ENCODE peak calls at places on chromosomes 4 and X, in seven cellular contexts. M, E, K, P, Y, X and V are unnamed samples.

GRCh38 chr4:39699676-39700409 is 1.9 kb downstream of the UBE2K start:
- ATAC-seq in E (no peak), Y (no peak), P (no peak), X (no peak), K (no peak), M (no peak), V (no peak)

GRCh38 chr4:165326831-165327210 is 648 bp upstream of the MSMO1 start:
- ATAC-seq in P (peak), Y (peak), X (peak), K (no peak), M (peak), E (peak), V (no peak)

GRCh38 chrX:71118985-71119535 is 664 bp downstream of the MED12 start:
- ATAC-seq in K (peak), E (peak), Y (peak), M (peak), P (no peak), X (peak), V (no peak)

GRCh38 chr4:73750730-73751129 is 10.4 kb downstream of the CXCL8 start:
- ATAC-seq in K (no peak), M (no peak), X (no peak), E (no peak), Y (no peak), P (no peak), V (no peak)

GRCh38 chr4:61540944-61541343 is 340.8 kb downstream of the ADGRL3 start:
- ATAC-seq in K (no peak), Y (no peak), E (no peak), P (no peak), M (no peak), X (no peak), V (no peak)

GRCh38 chr4:101284546-101284945 is 62.8 kb downstream of the PPP3CA start:
- ATAC-seq in Y (peak), E (peak), P (peak), X (peak), K (peak), M (no peak), V (no peak)

GRCh38 chrX:154652311-154653047 is 900 bp downstream of the CTAG2 start:
- ATAC-seq in X (no peak), M (no peak), K (no peak), Y (no peak), P (no peak), E (no peak), V (no peak)

GRCh38 chr4:7464259-7464655 is 29.5 kb upstream of the PSAPL1 start:
- ATAC-seq in X (no peak), Y (no peak), P (no peak), E (no peak), K (no peak), M (no peak), V (no peak)

GRCh38 chr4:156293657-156294297 is 340.1 kb upstream of the CTSO start:
- ATAC-seq in K (no peak), M (peak), Y (no peak), E (no peak), P (no peak), X (no peak), V (no peak)

GRCh38 chr4:10608501-10609219 is 75.9 kb downstream of the CLNK start:
- ATAC-seq in E (no peak), Y (no peak), P (no peak), X (no peak), M (no peak), K (no peak), V (no peak)

GRCh38 chr4:180455226-180455625 is 1788.0 kb upstream of the TENM3 start:
- ATAC-seq in Y (no peak), K (no peak), X (no peak), P (no peak), E (no peak), M (no peak), V (no peak)

DNA sequence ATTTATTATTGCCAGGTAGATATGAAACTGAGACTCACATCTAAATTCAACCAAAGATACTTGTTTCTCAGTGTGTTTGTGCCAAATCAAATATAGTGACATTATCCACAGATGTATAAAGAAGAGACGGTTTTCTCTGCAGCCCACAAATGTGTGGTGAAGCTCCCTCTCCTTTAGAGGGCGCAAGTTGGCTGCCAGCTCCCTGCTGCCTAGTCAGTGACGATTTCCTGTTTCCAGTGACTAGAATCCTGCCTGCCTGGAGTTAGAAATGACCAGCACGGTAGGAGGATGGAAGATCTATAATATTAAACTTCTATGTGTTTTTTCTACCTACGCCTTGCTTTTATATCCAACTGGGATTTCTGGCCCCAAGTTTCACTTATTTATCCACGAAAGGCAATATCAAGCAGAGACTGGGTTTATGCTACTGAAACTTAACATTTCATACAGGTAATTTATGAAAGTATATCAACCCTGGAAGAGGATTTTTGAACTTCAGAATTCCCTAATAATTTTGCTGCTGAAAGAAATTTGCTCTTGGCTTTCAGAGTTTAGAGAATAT is 1793.7 kb upstream of the TENM3 start:
- ATAC-seq in Y (no peak), M (peak), E (no peak), K (no peak), X (peak), P (no peak), V (no peak)
- TF ChIP-seq CTCF in Y (no peak), M (peak), E (no peak), K (no peak), X (peak), P (no peak), V (no peak)

GRCh38 chr4:168560835-168561210 is 64.0 kb downstream of the PALLD start:
- ATAC-seq in E (no peak), K (no peak), Y (no peak), P (no peak), M (no peak), X (no peak), V (no peak)

GRCh38 chr4:168564024-168564423 is 67.2 kb downstream of the PALLD start:
- ATAC-seq in M (no peak), X (no peak), P (no peak), K (no peak), E (no peak), Y (no peak), V (no peak)

GRCh38 chr4:168560184-168560834 is 63.5 kb downstream of the PALLD start:
- ATAC-seq in M (peak), Y (no peak), P (no peak), K (no peak), X (peak), E (peak), V (no peak)

GRCh38 chr4:168558587-168558986 is 61.7 kb downstream of the PALLD start:
- ATAC-seq in P (no peak), E (no peak), K (no peak), X (no peak), M (peak), Y (no peak), V (peak)

DNA sequence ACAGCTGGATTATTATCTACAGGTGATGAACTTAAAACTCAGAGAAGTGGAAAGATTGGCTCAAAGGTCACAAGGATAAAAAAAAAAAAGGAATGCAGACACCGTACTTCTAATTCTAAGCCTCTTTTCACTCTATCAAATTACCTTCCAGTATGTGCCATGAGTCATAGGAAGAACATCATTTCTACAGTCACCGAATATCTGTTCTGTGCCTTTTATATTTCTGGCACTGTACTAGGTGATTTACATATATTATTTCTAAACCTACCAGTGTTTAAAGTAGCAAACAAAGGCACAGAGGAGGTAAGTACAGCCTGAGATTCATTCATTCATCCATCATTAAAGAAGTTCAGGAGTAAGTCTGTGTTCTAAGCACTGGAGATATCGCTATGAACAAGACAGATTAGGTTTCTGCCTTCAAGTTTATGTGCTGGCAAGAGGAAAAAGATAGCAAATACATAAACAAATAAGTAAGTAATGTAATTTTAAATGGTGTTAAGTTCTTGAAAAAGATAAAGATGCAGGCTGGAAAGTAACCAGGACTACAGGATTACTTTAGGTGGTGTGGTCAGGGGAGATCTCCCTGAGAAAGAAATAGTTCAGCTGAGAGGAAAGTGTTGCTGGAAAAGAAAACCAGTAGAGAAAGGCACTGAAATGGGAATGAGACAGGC is 65.3 kb downstream of the PALLD start:
- ATAC-seq in K (no peak), E (no peak), P (no peak), M (peak), X (no peak), Y (no peak), V (no peak)
- H3K27ac ChIP-seq in K (no peak), E (no peak), P (peak), M (peak), X (no peak), Y (no peak), V (no peak)

GRCh38 chr4:158801066-158801465 is 32.2 kb downstream of the FNIP2 start:
- ATAC-seq in P (no peak), X (no peak), K (no peak), E (no peak), Y (no peak), M (no peak), V (no peak)
- TF ChIP-seq CTCF in P (no peak), X (no peak), K (no peak), E (no peak), Y (no peak), M (no peak), V (no peak)

DNA sequence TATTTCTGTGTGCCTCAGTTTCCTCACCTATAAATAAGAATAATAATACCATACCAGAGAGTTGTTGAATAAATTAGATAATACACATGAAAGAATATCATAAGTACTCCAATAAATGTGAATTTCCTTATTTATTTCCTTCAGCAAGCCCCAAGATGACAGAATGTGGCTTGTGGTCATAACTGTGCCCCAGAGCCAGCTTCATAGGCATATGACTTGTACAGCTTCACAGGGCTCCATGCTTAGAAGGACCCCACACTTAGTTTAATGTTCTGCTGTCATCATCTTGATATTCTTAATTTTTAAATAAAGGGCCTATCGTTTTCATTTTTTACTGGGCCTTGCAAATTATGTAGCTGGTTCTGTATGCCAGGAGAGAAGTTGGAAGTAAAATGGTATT is 25.3 kb downstream of the VSIG4 start:
- ATAC-seq in Y (no peak), K (no peak), P (no peak), M (no peak), E (no peak), X (no peak), V (no peak)
- H3K27ac ChIP-seq in Y (peak), K (no peak), P (no peak), M (no peak), E (no peak), X (no peak), V (no peak)

GRCh38 chr4:3044812-3045499 is 29.4 kb downstream of the HTT-AS start:
- ATAC-seq in K (peak), Y (no peak), X (no peak), M (no peak), P (no peak), E (no peak), V (no peak)

GRCh38 chr4:3043272-3044020 is 30.9 kb downstream of the HTT-AS start:
- ATAC-seq in E (no peak), P (no peak), K (no peak), M (no peak), X (no peak), Y (no peak), V (no peak)

GRCh38 chr4:3046149-3046548 is 28.2 kb downstream of the HTT-AS start:
- ATAC-seq in X (no peak), Y (no peak), P (no peak), K (no peak), M (no peak), E (no peak), V (no peak)

GRCh38 chr4:3046623-3047022 is 27.7 kb downstream of the HTT-AS start:
- ATAC-seq in Y (no peak), X (no peak), E (no peak), K (no peak), P (no peak), M (no peak), V (no peak)

GRCh38 chr4:3045500-3045850 is 28.9 kb downstream of the HTT-AS start:
- ATAC-seq in Y (peak), X (peak), K (peak), M (no peak), E (no peak), P (peak), V (peak)
- TF ChIP-seq CTCF in Y (no peak), X (no peak), K (no peak), M (no peak), E (no peak), P (no peak), V (no peak)